ENCODE peak calls at places on chromosomes 5 and 9, in five cellular contexts. One of them, this sample, is unnamed.
A peak's percentile ranks its signal among the peaks of the same experiment; 100 is the strongest.

GRCh38 chr9:104351726-104352125 is 152.3 kb upstream of the OR13F1 start:
- DNase-seq in esophagus squamous epithelium: no peak
- DNase-seq in HCT116: no peak
- DNase-seq in uterus: no peak
- DNase-seq in ovary: no peak
- DNase-seq in this sample: no peak

GRCh38 chr9:82101475-82101874 is 112.9 kb downstream of the SPATA31D1 start:
- DNase-seq in uterus: no peak
- DNase-seq in ovary: no peak
- DNase-seq in esophagus squamous epithelium: no peak
- DNase-seq in HCT116: peak; percentile 6
- DNase-seq in this sample: no peak

GRCh38 chr9:114155967-114156294 is 594 bp downstream of the COL27A1 start:
- DNase-seq in esophagus squamous epithelium: no peak
- DNase-seq in HCT116: no peak
- DNase-seq in uterus: no peak
- DNase-seq in ovary: peak; percentile 46
- DNase-seq in this sample: no peak

GRCh38 chr5:154478224-154478565 is at the start of gene HAND1:
- DNase-seq in ovary: peak; percentile 41
- DNase-seq in esophagus squamous epithelium: no peak
- DNase-seq in uterus: peak; percentile 31
- DNase-seq in HCT116: peak; percentile 8
- DNase-seq in this sample: peak; percentile 98

GRCh38 chr9:131762356-131762932 is 22.6 kb upstream of the RAPGEF1 start:
- DNase-seq in HCT116: peak; percentile 43
- DNase-seq in ovary: peak; percentile 65
- DNase-seq in uterus: peak; percentile 54
- DNase-seq in esophagus squamous epithelium: no peak
- DNase-seq in this sample: peak; percentile 82

GRCh38 chr5:160968480-160968879 is 116.5 kb upstream of the ATP10B start:
- DNase-seq in ovary: no peak
- DNase-seq in esophagus squamous epithelium: no peak
- DNase-seq in uterus: no peak
- DNase-seq in HCT116: no peak
- DNase-seq in this sample: no peak

GRCh38 chr9:94445846-94446245 is 109.0 kb upstream of the PCAT7 start:
- DNase-seq in ovary: no peak
- DNase-seq in uterus: no peak
- DNase-seq in esophagus squamous epithelium: no peak
- DNase-seq in HCT116: no peak
- DNase-seq in this sample: no peak

GRCh38 chr9:124347206-124347967 is 67.9 kb downstream of the PSMB7 start:
- DNase-seq in esophagus squamous epithelium: no peak
- DNase-seq in HCT116: no peak
- DNase-seq in ovary: no peak
- DNase-seq in uterus: no peak
- DNase-seq in this sample: peak; percentile 49

GRCh38 chr5:1743061-1743768 is 56.4 kb downstream of the MRPL36 start:
- DNase-seq in esophagus squamous epithelium: no peak
- DNase-seq in uterus: no peak
- DNase-seq in HCT116: no peak
- DNase-seq in ovary: no peak
- DNase-seq in this sample: peak; percentile 33

DNA sequence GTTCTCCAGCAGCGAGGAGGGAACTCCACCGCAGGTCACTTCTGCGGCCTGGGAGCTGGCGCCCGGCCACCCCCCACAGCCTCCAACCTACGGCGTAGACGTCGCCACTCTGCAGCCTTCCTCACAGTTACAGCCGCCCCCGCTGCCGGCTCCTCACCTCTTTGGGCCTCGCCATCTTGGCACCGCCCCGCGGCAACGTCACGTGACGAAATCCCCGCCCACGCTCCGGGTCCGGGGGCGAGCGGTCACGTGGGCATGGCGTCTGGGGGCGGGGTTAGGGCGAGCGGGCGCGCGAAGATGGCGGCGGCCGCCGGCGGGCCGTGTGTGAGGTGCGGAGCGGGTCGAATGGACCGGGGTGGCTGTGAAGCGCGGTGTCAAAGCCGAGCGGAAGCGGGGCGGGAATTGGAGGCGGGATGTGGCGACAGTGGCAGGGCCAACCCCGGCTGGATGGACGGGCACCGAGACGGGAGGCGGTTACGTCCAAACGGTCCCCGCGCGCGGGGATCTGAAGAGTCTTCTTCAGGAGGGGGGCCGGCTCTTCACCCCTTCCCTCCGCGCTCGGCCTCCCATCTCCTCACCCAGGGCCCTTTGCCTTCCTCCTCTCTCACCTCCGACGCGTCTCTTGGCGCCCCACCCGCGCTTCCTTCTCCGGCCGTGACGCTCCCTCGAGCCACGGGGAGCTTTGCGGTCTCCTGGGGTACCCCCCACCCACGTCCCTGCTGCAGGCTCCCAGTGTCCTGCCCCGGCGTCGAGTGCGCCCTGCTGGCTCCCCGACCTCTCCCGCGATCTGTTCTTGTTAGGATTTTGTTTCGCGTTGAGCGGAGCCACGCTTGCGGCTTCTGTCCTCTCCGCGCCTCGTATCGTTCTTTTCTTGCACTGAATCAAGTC is at the start of the genes DOLK and NUP188:
- DNase-seq in esophagus squamous epithelium: peak; percentile 55
- DNase-seq in uterus: peak; percentile 95
- DNase-seq in ovary: peak; percentile 97
- DNase-seq in HCT116: peak; percentile 66
- DNase-seq in this sample: peak; percentile 97
- TF ChIP-seq POLR2A in esophagus squamous epithelium: peak; percentile 93
- TF ChIP-seq POLR2A in uterus: peak; percentile 91
- TF ChIP-seq POLR2A in ovary: peak; percentile 97
- TF ChIP-seq POLR2A in HCT116: peak; percentile 92
- TF ChIP-seq POLR2A in this sample: peak; percentile 87

GRCh38 chr9:135933114-135933513 is 25.8 kb upstream of the CAMSAP1 start:
- DNase-seq in uterus: no peak
- DNase-seq in ovary: no peak
- DNase-seq in HCT116: no peak
- DNase-seq in esophagus squamous epithelium: no peak
- DNase-seq in this sample: no peak
- TF ChIP-seq POLR2A in uterus: no peak
- TF ChIP-seq POLR2A in ovary: no peak
- TF ChIP-seq POLR2A in HCT116: no peak
- TF ChIP-seq POLR2A in esophagus squamous epithelium: no peak
- TF ChIP-seq POLR2A in this sample: no peak

DNA sequence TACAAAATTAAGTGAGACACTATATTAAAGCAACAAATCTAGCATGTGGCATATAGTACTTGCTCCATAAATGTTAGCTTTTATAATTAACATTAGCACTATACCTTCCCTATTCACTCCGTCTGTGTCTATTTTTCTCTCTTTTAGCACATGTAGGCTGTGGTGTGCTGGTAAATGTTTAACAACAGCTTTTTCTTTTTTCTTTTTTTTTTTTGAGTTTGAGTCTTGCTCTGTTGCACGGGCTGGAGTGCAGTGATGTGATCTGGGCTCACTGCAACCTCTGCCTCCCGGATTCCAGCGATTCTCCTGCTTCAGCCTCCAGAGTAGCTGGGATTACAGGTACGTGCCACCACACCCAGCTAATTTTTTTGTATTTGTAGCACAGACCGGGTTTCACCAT is 62.1 kb downstream of the SPRY4 start:
- DNase-seq in uterus: no peak
- DNase-seq in esophagus squamous epithelium: no peak
- DNase-seq in HCT116: no peak
- DNase-seq in ovary: no peak
- DNase-seq in this sample: no peak
- TF ChIP-seq POLR2A in uterus: no peak
- TF ChIP-seq POLR2A in esophagus squamous epithelium: no peak
- TF ChIP-seq POLR2A in HCT116: no peak
- TF ChIP-seq POLR2A in ovary: no peak
- TF ChIP-seq POLR2A in this sample: no peak

DNA sequence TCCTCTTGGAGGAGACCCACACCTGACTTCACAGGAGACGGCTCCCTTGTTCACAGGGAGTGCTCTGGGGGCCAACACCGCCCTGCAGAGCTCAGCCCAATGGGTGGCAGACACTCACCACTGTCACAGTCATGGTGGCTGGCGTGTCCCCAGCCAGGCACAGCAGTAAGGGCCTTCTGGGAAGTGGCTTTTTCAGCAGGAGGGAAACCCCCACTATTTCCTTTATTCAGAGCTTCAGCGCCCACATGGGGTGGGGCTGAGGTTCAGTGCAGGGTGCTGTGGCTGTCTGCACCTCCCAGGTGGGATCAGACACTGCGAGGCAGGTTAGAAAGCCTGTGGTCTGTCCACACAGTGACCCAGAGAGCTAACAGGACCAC is 3.6 kb upstream of the SNAPC4 start:
- DNase-seq in ovary: no peak
- DNase-seq in uterus: no peak
- DNase-seq in esophagus squamous epithelium: no peak
- DNase-seq in HCT116: no peak
- DNase-seq in this sample: no peak
- TF ChIP-seq POLR2A in ovary: no peak
- TF ChIP-seq POLR2A in uterus: no peak
- TF ChIP-seq POLR2A in esophagus squamous epithelium: no peak
- TF ChIP-seq POLR2A in HCT116: no peak
- TF ChIP-seq POLR2A in this sample: no peak

DNA sequence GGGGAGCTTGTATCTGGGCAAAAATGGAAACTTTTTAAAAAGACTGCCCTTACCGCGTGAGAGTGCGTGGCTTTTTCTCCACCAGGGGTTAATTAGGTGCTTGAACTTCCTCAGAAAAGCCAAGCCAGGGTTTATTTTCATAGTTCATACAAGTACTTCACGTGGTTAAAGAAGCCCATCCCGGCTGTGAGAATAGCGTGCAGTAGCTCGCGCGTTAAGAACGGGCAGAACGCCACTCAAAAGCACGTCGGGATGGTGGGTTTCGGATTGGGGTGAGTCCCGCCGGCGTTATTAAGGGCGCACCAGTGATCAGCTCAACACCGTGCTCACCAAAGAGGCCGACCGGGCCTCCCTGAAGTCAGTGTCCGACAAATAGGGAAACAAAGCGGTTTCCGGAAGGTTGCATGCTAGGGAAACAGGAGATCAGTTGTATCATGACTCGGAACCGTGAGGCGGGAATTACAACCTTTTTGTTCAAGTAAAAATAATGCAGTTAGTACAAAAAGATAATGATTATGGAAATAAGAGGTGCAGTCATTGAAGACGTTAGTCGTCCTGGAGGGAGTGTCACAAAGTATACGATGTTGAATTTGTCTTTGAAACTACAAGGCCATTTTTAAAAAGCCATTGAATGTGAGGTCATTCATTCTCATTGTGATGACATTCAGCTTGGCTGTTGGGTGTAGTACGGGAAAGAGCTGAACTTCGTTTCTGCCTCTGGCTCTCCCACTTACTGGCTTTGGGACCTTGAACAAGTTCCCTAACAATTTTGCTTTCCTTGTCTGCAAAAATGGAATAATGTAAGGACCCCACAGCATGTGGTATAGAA is 941 bp downstream of the SETD9 start:
- DNase-seq in HCT116: no peak
- DNase-seq in esophagus squamous epithelium: no peak
- DNase-seq in uterus: no peak
- DNase-seq in ovary: peak; percentile 47
- DNase-seq in this sample: peak; percentile 77
- TF ChIP-seq POLR2A in HCT116: no peak
- TF ChIP-seq POLR2A in esophagus squamous epithelium: no peak
- TF ChIP-seq POLR2A in uterus: no peak
- TF ChIP-seq POLR2A in ovary: peak; percentile 20
- TF ChIP-seq POLR2A in this sample: peak; percentile 69

GRCh38 chr9:71760901-71761300 is 7.4 kb downstream of the CEMIP2 start:
- DNase-seq in ovary: no peak
- DNase-seq in HCT116: no peak
- DNase-seq in uterus: no peak
- DNase-seq in esophagus squamous epithelium: no peak
- DNase-seq in this sample: no peak
- TF ChIP-seq POLR2A in ovary: no peak
- TF ChIP-seq POLR2A in HCT116: no peak
- TF ChIP-seq POLR2A in uterus: no peak
- TF ChIP-seq POLR2A in esophagus squamous epithelium: no peak
- TF ChIP-seq POLR2A in this sample: no peak

GRCh38 chr5:140324041-140324833 is 21.3 kb upstream of the PFDN1 start:
- DNase-seq in uterus: no peak
- DNase-seq in esophagus squamous epithelium: no peak
- DNase-seq in HCT116: no peak
- DNase-seq in ovary: no peak
- DNase-seq in this sample: no peak
- TF ChIP-seq POLR2A in uterus: no peak
- TF ChIP-seq POLR2A in esophagus squamous epithelium: no peak
- TF ChIP-seq POLR2A in HCT116: no peak
- TF ChIP-seq POLR2A in ovary: no peak
- TF ChIP-seq POLR2A in this sample: no peak

GRCh38 chr5:58241383-58241782 is 218.5 kb downstream of the PLK2 start:
- DNase-seq in uterus: peak; percentile 57
- DNase-seq in HCT116: no peak
- DNase-seq in ovary: no peak
- DNase-seq in esophagus squamous epithelium: no peak
- DNase-seq in this sample: no peak
- TF ChIP-seq POLR2A in uterus: no peak
- TF ChIP-seq POLR2A in HCT116: no peak
- TF ChIP-seq POLR2A in ovary: no peak
- TF ChIP-seq POLR2A in esophagus squamous epithelium: no peak
- TF ChIP-seq POLR2A in this sample: no peak